ENCODE peak calls at places on chromosomes 5 and 9, in seven cellular contexts. Q is activated CD4-positive, alpha-beta T cell treated with anti-CD3 and anti-CD28 coated beads for 1 hour; U is hippocampal formation; R is AG04450; G is omental fat pad; T is ovary; Y is MCF 10A. D is an unnamed sample.

GRCh38 chr9:126956929-126957686 is 42.5 kb downstream of the RALGPS1 start:
- DNase-seq in T (no peak), R (peak; percentile 34), Y (peak; percentile 75), U (no peak), G (no peak), Q (no peak), D (no peak)

GRCh38 chr9:6759114-6759977 is 1.6 kb downstream of the KDM4C start:
- DNase-seq in R (peak; percentile 44), T (no peak), U (no peak), Q (peak; percentile 22), Y (peak; percentile 71), G (no peak), D (no peak)

GRCh38 chr5:123089572-123089970 is 530 bp downstream of the PRDM6 start:
- DNase-seq in Q (no peak), T (peak; percentile 59), U (no peak), Y (peak; percentile 58), G (no peak), R (no peak), D (no peak)

GRCh38 chr5:107483196-107483595 is 187.5 kb downstream of the EFNA5 start:
- DNase-seq in U (no peak), Y (no peak), T (no peak), Q (no peak), G (no peak), R (no peak), D (no peak)

GRCh38 chr5:178205749-178206047 is 1.4 kb downstream of the HNRNPAB start:
- DNase-seq in Q (no peak), T (no peak), U (no peak), Y (no peak), G (peak; percentile 1), R (no peak), D (no peak)

GRCh38 chr5:149301744-149302380 is 30.2 kb downstream of the AFAP1L1 start:
- DNase-seq in Y (no peak), R (peak; percentile 8), G (no peak), U (no peak), Q (no peak), T (no peak), D (no peak)

GRCh38 chr9:136622538-136622948 is 40.2 kb upstream of the EGFL7 start:
- DNase-seq in U (no peak), G (no peak), T (no peak), R (no peak), Q (no peak), Y (no peak), D (no peak)

GRCh38 chr5:128535225-128535624 is 2.8 kb downstream of the FBN2 start:
- DNase-seq in G (no peak), U (no peak), T (no peak), R (no peak), Q (no peak), Y (peak; percentile 24), D (no peak)

GRCh38 chr5:59208468-59208867 is 625.6 kb downstream of the RAB3C start:
- DNase-seq in G (no peak), U (no peak), Q (no peak), Y (no peak), R (no peak), T (no peak), D (no peak)

GRCh38 chr5:180598797-180599589 is 7.7 kb upstream of the SCGB3A1 start:
- DNase-seq in R (no peak), U (no peak), G (no peak), Q (no peak), Y (no peak), T (no peak), D (no peak)

GRCh38 chr9:33354651-33355211 is 47.6 kb downstream of the AQP7 start:
- DNase-seq in Q (no peak), U (no peak), R (peak; percentile 59), Y (no peak), G (no peak), T (peak; percentile 58), D (no peak)

GRCh38 chr9:92616199-92617129 is 53.5 kb downstream of the IPPK start:
- DNase-seq in G (no peak), Y (no peak), Q (no peak), T (peak; percentile 78), U (no peak), R (no peak), D (no peak)

GRCh38 chr9:135960328-135961276 is 571 bp downstream of the UBAC1 start:
- DNase-seq in Y (peak; percentile 27), T (no peak), R (no peak), G (no peak), Q (no peak), U (no peak), D (peak; percentile 65)

GRCh38 chr5:158470764-158471163 is 611.8 kb upstream of the CLINT1 start:
- DNase-seq in U (no peak), R (no peak), G (no peak), T (no peak), Y (no peak), Q (no peak), D (no peak)

GRCh38 chr5:150295172-150295611 is 5.6 kb upstream of the CAMK2A start:
- DNase-seq in T (peak; percentile 39), Q (no peak), U (no peak), G (peak; percentile 40), R (no peak), Y (peak; percentile 88), D (peak; percentile 92)

D was measured in RWPE2.